ENCODE peak calls at places on chromosomes 6 and 20, in seven cellular contexts. H is islet precursor cell; M is NCI-H2029 treated with DMSO at 0.1 percent for 48 hours; T is heart right ventricle; N is HFF-Myc; Y is stimulated activated CD4-positive, alpha-beta T cell treated with anti-CD3 and anti-CD28 coated beads, Interleukin-1b, Interleukin-23, amount 100 ng/mL, for 4 hours; E is activated T-cell treated with anti-CD3 and anti-CD28 coated beads, Interleukin-2, amount 50 U/mL, for 72 hours. P is an unnamed sample.

GRCh38 chr20:43507150-43508080 is at the start of gene L3MBTL1:
- DNase-seq in H (peak), M (no peak), T (no peak), N (no peak), Y (peak), E (peak), P (no peak)

GRCh38 chr6:152401978-152402377 is 235.2 kb downstream of the SYNE1 start:
- DNase-seq in H (no peak), M (no peak), T (no peak), N (no peak), Y (no peak), E (no peak), P (peak)

GRCh38 chr20:7775072-7775471 is 165.2 kb downstream of the HAO1 start:
- DNase-seq in H (no peak), M (no peak), T (peak), N (no peak), Y (no peak), E (no peak), P (no peak)

GRCh38 chr6:123127807-123128206 is 131.8 kb downstream of the CLVS2 start:
- DNase-seq in H (no peak), M (no peak), T (no peak), N (no peak), Y (no peak), E (no peak), P (no peak)

GRCh38 chr6:996271-996852 is 303.4 kb upstream of the EXOC2 start:
- DNase-seq in H (no peak), M (no peak), T (no peak), N (no peak), Y (no peak), E (no peak), P (no peak)

GRCh38 chr20:57372581-57373350 is 18.4 kb upstream of the RBM38 start:
- DNase-seq in H (peak), M (no peak), T (no peak), N (no peak), Y (no peak), E (no peak), P (no peak)

GRCh38 chr20:5947276-5947675 is 3.1 kb downstream of the TRMT6 start:
- DNase-seq in H (no peak), M (no peak), T (no peak), N (no peak), Y (no peak), E (peak), P (no peak)

GRCh38 chr6:18997375-18997826 is 610.3 kb downstream of the RNF144B start:
- DNase-seq in H (no peak), M (peak), T (no peak), N (peak), Y (no peak), E (no peak), P (peak)

GRCh38 chr6:158353851-158354508 is 41.7 kb downstream of the TULP4 start:
- DNase-seq in H (no peak), M (peak), T (no peak), N (no peak), Y (no peak), E (no peak), P (peak)

GRCh38 chr6:53524455-53524815 is 20.5 kb downstream of the GCLC start:
- DNase-seq in H (peak), M (no peak), T (no peak), N (peak), Y (no peak), E (no peak), P (peak)

GRCh38 chr6:157269261-157269794 is 54.0 kb downstream of the TMEM242 start:
- DNase-seq in H (peak), M (no peak), T (peak), N (peak), Y (no peak), E (no peak), P (no peak)

GRCh38 chr20:5580940-5581708 is 169.1 kb upstream of the SHLD1 start:
- DNase-seq in H (no peak), M (no peak), T (no peak), N (no peak), Y (no peak), E (no peak), P (no peak)

GRCh38 chr6:39217177-39217864 is 12.0 kb downstream of the KCNK5 start:
- DNase-seq in H (peak), M (no peak), T (no peak), N (no peak), Y (no peak), E (no peak), P (no peak)

GRCh38 chr20:24768226-24768625 is 180.8 kb upstream of the CST7 start:
- DNase-seq in H (peak), M (no peak), T (no peak), N (no peak), Y (no peak), E (no peak), P (no peak)

GRCh38 chr6:2718334-2719052 is 32.2 kb downstream of the MYLK4 start:
- DNase-seq in H (no peak), M (no peak), T (no peak), N (no peak), Y (no peak), E (no peak), P (no peak)

GRCh38 chr6:134077301-134077700 is 24.9 kb upstream of the SLC2A12 start:
- DNase-seq in H (no peak), M (no peak), T (no peak), N (no peak), Y (no peak), E (no peak), P (no peak)

GRCh38 chr6:25835442-25836283 is 3.8 kb upstream of the SLC17A1 start:
- DNase-seq in H (peak), M (no peak), T (peak), N (no peak), Y (no peak), E (no peak), P (no peak)

GRCh38 chr6:43793875-43794242 is 23.8 kb downstream of the VEGFA start:
- DNase-seq in H (no peak), M (no peak), T (no peak), N (no peak), Y (no peak), E (no peak), P (no peak)

GRCh38 chr6:294656-295565 is 2.6 kb downstream of the DUSP22 start:
- DNase-seq in H (no peak), M (no peak), T (no peak), N (no peak), Y (no peak), E (no peak), P (no peak)

GRCh38 chr20:45576995-45577394 is 2.1 kb downstream of the WFDC8 start:
- DNase-seq in H (no peak), M (no peak), T (no peak), N (no peak), Y (no peak), E (no peak), P (no peak)

GRCh38 chr6:106608080-106608668 is 21.1 kb downstream of the RTN4IP1 start:
- DNase-seq in H (no peak), M (peak), T (no peak), N (peak), Y (no peak), E (peak), P (peak)

GRCh38 chr20:60453388-60453787 is 495.2 kb downstream of the CDH26 start:
- DNase-seq in H (no peak), M (no peak), T (no peak), N (no peak), Y (no peak), E (no peak), P (no peak)

GRCh38 chr6:140636698-140637402 is 1262.4 kb upstream of the CITED2 start:
- DNase-seq in H (no peak), M (no peak), T (no peak), N (no peak), Y (no peak), E (no peak), P (no peak)

GRCh38 chr6:111534366-111534765 is 51.3 kb upstream of the REV3L start:
- DNase-seq in H (no peak), M (peak), T (peak), N (peak), Y (no peak), E (no peak), P (no peak)

GRCh38 chr6:148869589-148869988 is 122.8 kb downstream of the UST start:
- DNase-seq in H (no peak), M (no peak), T (no peak), N (peak), Y (no peak), E (no peak), P (peak)

GRCh38 chr20:14550655-14551054 is 213.2 kb upstream of the FLRT3 start:
- DNase-seq in H (no peak), M (no peak), T (no peak), N (no peak), Y (no peak), E (no peak), P (no peak)

GRCh38 chr20:59063358-59064213 is 21.0 kb upstream of the PRELID3B start:
- DNase-seq in H (peak), M (no peak), T (peak), N (peak), Y (no peak), E (no peak), P (peak)

GRCh38 chr6:41768545-41769308 is 11.0 kb downstream of the FRS3 start:
- DNase-seq in H (peak), M (no peak), T (no peak), N (no peak), Y (no peak), E (no peak), P (no peak)

GRCh38 chr6:99241905-99242534 is 107.5 kb downstream of the FAXC start:
- DNase-seq in H (peak), M (peak), T (peak), N (peak), Y (no peak), E (no peak), P (peak)

GRCh38 chr20:58073945-58074920 is 154.2 kb downstream of the ANKRD60 start:
- DNase-seq in H (peak), M (no peak), T (no peak), N (no peak), Y (no peak), E (no peak), P (no peak)